ENCODE peak calls at places on chromosomes 4 and X, in six cellular contexts. H is NCI-H2029 treated with DMSO at 0.1 percent for 48 hours; Z is naive B cell; B is CD8-positive, alpha-beta T cell; L is EL; N is GM04504. T is an unnamed sample.

GRCh38 chr4:14871676-14872430 is 130.4 kb upstream of the CPEB2 start:
- DNase-seq in H (no peak), Z (peak; percentile 14), B (no peak), L (peak; percentile 13), N (no peak), T (peak; percentile 9)

GRCh38 chr4:126779446-126780166 is 853.2 kb upstream of the INTU start:
- DNase-seq in H (no peak), Z (no peak), B (no peak), L (no peak), N (peak; percentile 47), T (peak; percentile 36)

GRCh38 chrX:152639426-152639825 is 1.7 kb downstream of the GABRQ start:
- DNase-seq in H (no peak), Z (no peak), B (no peak), L (no peak), N (no peak), T (no peak)

GRCh38 chr4:168871686-168872085 is 138.4 kb downstream of the CBR4 start:
- DNase-seq in H (no peak), Z (no peak), B (no peak), L (peak; percentile 29), N (no peak), T (peak; percentile 35)

GRCh38 chr4:93947318-93947717 is 118.8 kb downstream of the ATOH1 start:
- DNase-seq in H (no peak), Z (no peak), B (no peak), L (no peak), N (no peak), T (no peak)

GRCh38 chr4:151727365-151727764 is 33.4 kb downstream of the GATB start:
- DNase-seq in H (no peak), Z (no peak), B (no peak), L (no peak), N (no peak), T (peak; percentile 37)

GRCh38 chr4:38983756-38984647 is 48.2 kb downstream of the TMEM156 start:
- DNase-seq in H (no peak), Z (no peak), B (no peak), L (peak; percentile 10), N (peak; percentile 17), T (peak; percentile 51)

GRCh38 chrX:50459615-50460014 is 11.0 kb downstream of the DGKK start:
- DNase-seq in H (no peak), Z (no peak), B (no peak), L (no peak), N (no peak), T (no peak)

GRCh38 chr4:176319704-176320339 is at the start of gene SPCS3:
- DNase-seq in H (peak; percentile 55), Z (peak; percentile 95), B (peak; percentile 97), L (peak; percentile 94), N (peak; percentile 89), T (peak; percentile 97)

GRCh38 chr4:160514126-160514525 is 1411.2 kb downstream of the RAPGEF2 start:
- DNase-seq in H (no peak), Z (no peak), B (no peak), L (no peak), N (no peak), T (no peak)

GRCh38 chrX:55451990-55452824 is at the start of gene MAGEH1:
- DNase-seq in H (peak; percentile 9), Z (peak; percentile 68), B (peak; percentile 82), L (peak; percentile 77), N (peak; percentile 46), T (peak; percentile 81)

GRCh38 chr4:140037353-140038030 is 116.5 kb downstream of the MAML3 start:
- DNase-seq in H (no peak), Z (no peak), B (no peak), L (peak; percentile 78), N (no peak), T (peak; percentile 79)

GRCh38 chr4:38531126-38531737 is 132.8 kb upstream of the KLF3 start:
- DNase-seq in H (peak; percentile 89), Z (no peak), B (no peak), L (peak; percentile 2), N (no peak), T (no peak)

GRCh38 chr4:48653217-48654014 is 126.7 kb downstream of the FRYL start:
- DNase-seq in H (no peak), Z (no peak), B (no peak), L (peak; percentile 46), N (no peak), T (peak; percentile 10)

GRCh38 chr4:96472103-96472867 is 632.4 kb downstream of the PDHA2 start:
- DNase-seq in H (no peak), Z (no peak), B (no peak), L (no peak), N (no peak), T (no peak)

GRCh38 chr4:174217273-174218126 is 66.0 kb downstream of the FBXO8 start:
- DNase-seq in H (no peak), Z (no peak), B (no peak), L (peak; percentile 51), N (peak; percentile 59), T (peak; percentile 69)

GRCh38 chr4:143402776-143403550 is 66.3 kb downstream of the GAB1 start:
- DNase-seq in H (no peak), Z (no peak), B (no peak), L (no peak), N (no peak), T (peak; percentile 46)

GRCh38 chrX:44989995-44990770 is 117.2 kb downstream of the KDM6A start:
- DNase-seq in H (no peak), Z (no peak), B (no peak), L (no peak), N (no peak), T (no peak)

GRCh38 chrX:40273356-40274050 is 175.7 kb upstream of the BCOR start:
- DNase-seq in H (no peak), Z (no peak), B (no peak), L (no peak), N (no peak), T (no peak)

GRCh38 chr4:154084864-154085263 is 296.0 kb upstream of the SFRP2 start:
- DNase-seq in H (no peak), Z (no peak), B (no peak), L (no peak), N (no peak), T (no peak)

GRCh38 chr4:174450452-174450851 is 71.8 kb downstream of the HPGD start:
- DNase-seq in H (no peak), Z (no peak), B (no peak), L (no peak), N (no peak), T (no peak)

GRCh38 chr4:167176723-167177367 is 57.4 kb downstream of the SPOCK3 start:
- DNase-seq in H (no peak), Z (no peak), B (no peak), L (no peak), N (no peak), T (no peak)

GRCh38 chrX:150508461-150509367 is 59.7 kb upstream of the MTM1 start:
- DNase-seq in H (peak; percentile 26), Z (no peak), B (no peak), L (no peak), N (no peak), T (peak; percentile 44)

GRCh38 chrX:21490341-21490740 is 116.1 kb downstream of the CNKSR2 start:
- DNase-seq in H (peak; percentile 9), Z (no peak), B (no peak), L (no peak), N (no peak), T (no peak)

GRCh38 chr4:62119195-62119594 is 919.1 kb downstream of the ADGRL3 start:
- DNase-seq in H (no peak), Z (no peak), B (no peak), L (no peak), N (no peak), T (no peak)

GRCh38 chr4:183323295-183323694 is 1.1 kb upstream of the CLDN24 start:
- DNase-seq in H (no peak), Z (no peak), B (no peak), L (no peak), N (no peak), T (no peak)